ENCODE peak calls at places on chromosome 5, in six cellular contexts. G is spleen, A is psoas muscle, E is AG04450, D is IMR-90, O is AG09309. V is an unnamed sample.

GRCh38 chr5:127959152-127959764 is 124.3 kb upstream of the SLC12A2 start:
- DNase-seq in G (no peak), A (peak; percentile 57), E (peak; percentile 67), D (peak; percentile 92), O (no peak), V (peak; percentile 76)

GRCh38 chr5:125411163-125412050 is 665.0 kb upstream of the ZNF608 start:
- DNase-seq in G (no peak), A (no peak), E (no peak), D (peak; percentile 39), O (no peak), V (peak; percentile 39)

GRCh38 chr5:147305147-147305546 is 70.3 kb downstream of the STK32A start:
- DNase-seq in G (no peak), A (no peak), E (no peak), D (no peak), O (no peak), V (no peak)

GRCh38 chr5:173016069-173016455 is 32.5 kb downstream of the ATP6V0E1 start:
- DNase-seq in G (no peak), A (no peak), E (no peak), D (no peak), O (no peak), V (no peak)

GRCh38 chr5:68562308-68562707 is 346.8 kb downstream of the PIK3R1 start:
- DNase-seq in G (no peak), A (no peak), E (peak; percentile 44), D (peak; percentile 44), O (no peak), V (no peak)

GRCh38 chr5:36152324-36153298 is 700 bp downstream of the SKP2 start:
- DNase-seq in G (peak; percentile 80), A (no peak), E (no peak), D (peak; percentile 27), O (no peak), V (peak; percentile 43)

GRCh38 chr5:157352756-157353340 is 86.9 kb downstream of the CYFIP2 start:
- DNase-seq in G (no peak), A (no peak), E (no peak), D (no peak), O (no peak), V (no peak)

GRCh38 chr5:132427285-132428146 is 58.0 kb downstream of the SLC22A5 start:
- DNase-seq in G (peak; percentile 85), A (peak; percentile 51), E (no peak), D (no peak), O (no peak), V (no peak)

GRCh38 chr5:137034764-137035479 is 464.2 kb downstream of the SPOCK1 start:
- DNase-seq in G (no peak), A (no peak), E (no peak), D (no peak), O (no peak), V (no peak)

GRCh38 chr5:170917113-170917512 is 55.3 kb downstream of the RANBP17 start:
- DNase-seq in G (no peak), A (no peak), E (no peak), D (no peak), O (no peak), V (no peak)

GRCh38 chr5:137753227-137753985 is 757 bp downstream of the HNRNPA0 start:
- DNase-seq in G (peak; percentile 93), A (peak; percentile 64), E (no peak), D (no peak), O (no peak), V (peak; percentile 55)

GRCh38 chr5:122252319-122252718 is 59.7 kb upstream of the SNCAIP start:
- DNase-seq in G (no peak), A (no peak), E (no peak), D (peak; percentile 19), O (no peak), V (no peak)

GRCh38 chr5:148853868-148854267 is 27.5 kb downstream of the ADRB2 start:
- DNase-seq in G (no peak), A (no peak), E (no peak), D (no peak), O (no peak), V (no peak)

GRCh38 chr5:61724102-61724501 is 392.0 kb downstream of the ZSWIM6 start:
- DNase-seq in G (no peak), A (no peak), E (no peak), D (no peak), O (no peak), V (no peak)

GRCh38 chr5:172697123-172698121 is 56.4 kb downstream of the NEURL1B start:
- DNase-seq in G (peak; percentile 93), A (peak; percentile 85), E (peak; percentile 63), D (peak; percentile 78), O (peak; percentile 35), V (peak; percentile 75)

GRCh38 chr5:76811214-76811613 is 7.6 kb upstream of the F2RL1 start:
- DNase-seq in G (no peak), A (no peak), E (no peak), D (peak; percentile 73), O (no peak), V (no peak)

GRCh38 chr5:178287791-178288105 is 55.1 kb upstream of the PHYKPL start:
- DNase-seq in G (peak; percentile 67), A (no peak), E (no peak), D (no peak), O (no peak), V (no peak)

GRCh38 chr5:132655821-132656773 is 1.9 kb upstream of the IL13 start:
- DNase-seq in G (no peak), A (no peak), E (no peak), D (no peak), O (no peak), V (no peak)

GRCh38 chr5:68343421-68343826 is 127.9 kb downstream of the PIK3R1 start:
- DNase-seq in G (no peak), A (peak; percentile 44), E (peak; percentile 30), D (peak; percentile 81), O (no peak), V (no peak)

GRCh38 chr5:4883388-4883787 is 256.7 kb upstream of the ADAMTS16 start:
- DNase-seq in G (no peak), A (no peak), E (no peak), D (no peak), O (no peak), V (no peak)

GRCh38 chr5:171596391-171596878 is 177.0 kb downstream of the FGF18 start:
- DNase-seq in G (no peak), A (peak; percentile 77), E (peak; percentile 91), D (peak; percentile 94), O (no peak), V (peak; percentile 55)

GRCh38 chr5:151700816-151701215 is 14.1 kb upstream of the SPARC start:
- DNase-seq in G (no peak), A (no peak), E (no peak), D (no peak), O (no peak), V (no peak)

GRCh38 chr5:122492675-122493074 is 180.6 kb downstream of the SNCAIP start:
- DNase-seq in G (no peak), A (no peak), E (no peak), D (no peak), O (no peak), V (no peak)

GRCh38 chr5:2173067-2173466 is 290.3 kb upstream of the IRX4 start:
- DNase-seq in G (no peak), A (no peak), E (no peak), D (no peak), O (no peak), V (no peak)

GRCh38 chr5:1730487-1730847 is 69.2 kb downstream of the MRPL36 start:
- DNase-seq in G (no peak), A (no peak), E (no peak), D (no peak), O (no peak), V (no peak)

GRCh38 chr5:151597749-151598148 is 6.6 kb upstream of the FAT2 start:
- DNase-seq in G (no peak), A (no peak), E (no peak), D (no peak), O (no peak), V (no peak)

GRCh38 chr5:99104538-99105132 is 175.8 kb upstream of the CHD1 start:
- DNase-seq in G (no peak), A (no peak), E (peak; percentile 2), D (peak; percentile 30), O (no peak), V (no peak)

DNA sequence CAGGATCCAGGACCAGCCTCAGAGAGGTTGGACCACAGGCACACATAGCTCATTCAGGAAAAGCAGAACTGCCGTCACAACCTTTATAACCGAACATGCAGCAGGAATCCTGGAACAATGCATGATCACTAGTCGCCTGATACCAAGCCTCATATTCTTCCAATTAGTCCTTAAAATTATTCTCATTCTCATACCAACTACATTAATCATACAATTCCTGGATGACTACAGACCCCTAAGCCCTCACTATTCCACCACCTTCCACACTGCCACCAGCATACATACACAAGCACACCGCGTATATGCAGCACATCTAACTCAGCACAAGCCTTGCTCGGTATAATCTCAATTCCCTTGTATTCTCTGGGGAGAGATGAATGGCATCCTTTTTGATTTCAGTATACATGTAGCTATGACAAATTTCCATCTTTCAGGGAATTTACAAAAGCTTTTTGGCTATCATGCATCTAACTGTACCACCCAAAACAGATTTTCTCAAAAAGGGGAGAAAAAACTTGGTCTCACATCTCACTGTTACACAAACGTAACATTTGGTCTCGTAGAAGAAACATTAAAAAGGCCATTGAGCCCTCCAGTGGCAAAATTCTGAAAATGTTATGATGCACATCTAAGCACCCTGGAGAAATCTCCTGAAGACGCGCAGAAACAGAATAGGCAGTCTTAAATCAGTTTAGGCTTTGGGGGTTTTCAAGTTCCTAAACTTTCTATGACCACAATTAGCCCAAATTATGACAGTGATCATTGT is 46.2 kb downstream of the MCTP1 start:
- DNase-seq in G (no peak), A (no peak), E (no peak), D (peak; percentile 1), O (no peak), V (no peak)
- TF ChIP-seq CTCF in G (no peak), A (peak; percentile 18), E (peak; percentile 38), D (no peak), O (peak; percentile 22), V (no peak)

DNA sequence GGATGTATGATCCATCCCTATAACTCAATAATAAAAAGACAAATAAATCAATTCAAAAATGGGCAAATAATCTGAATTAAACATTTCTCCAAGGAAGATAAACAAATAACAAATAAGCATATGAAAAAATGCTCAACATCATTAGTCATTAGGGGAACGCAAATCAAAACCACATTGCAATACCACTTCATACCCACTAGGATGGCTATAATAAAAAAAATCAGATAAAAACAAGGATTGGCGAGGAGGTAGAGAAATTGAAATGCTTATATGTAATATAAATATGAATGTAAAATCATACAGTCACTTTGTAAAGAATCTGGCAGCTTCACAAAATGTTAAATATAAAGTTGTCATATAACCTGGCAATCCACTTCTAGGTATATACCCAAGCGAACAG is 52.3 kb upstream of the TBCA start:
- DNase-seq in G (no peak), A (no peak), E (no peak), D (no peak), O (no peak), V (no peak)
- TF ChIP-seq CTCF in G (no peak), A (no peak), E (peak; percentile 30), D (no peak), O (peak; percentile 13), V (peak; percentile 72)

GRCh38 chr5:96214442-96215197 is 218.4 kb downstream of the PCSK1 start:
- DNase-seq in G (no peak), A (no peak), E (no peak), D (peak; percentile 63), O (no peak), V (no peak)
- TF ChIP-seq CTCF in G (no peak), A (no peak), E (no peak), D (no peak), O (no peak), V (no peak)

DNA sequence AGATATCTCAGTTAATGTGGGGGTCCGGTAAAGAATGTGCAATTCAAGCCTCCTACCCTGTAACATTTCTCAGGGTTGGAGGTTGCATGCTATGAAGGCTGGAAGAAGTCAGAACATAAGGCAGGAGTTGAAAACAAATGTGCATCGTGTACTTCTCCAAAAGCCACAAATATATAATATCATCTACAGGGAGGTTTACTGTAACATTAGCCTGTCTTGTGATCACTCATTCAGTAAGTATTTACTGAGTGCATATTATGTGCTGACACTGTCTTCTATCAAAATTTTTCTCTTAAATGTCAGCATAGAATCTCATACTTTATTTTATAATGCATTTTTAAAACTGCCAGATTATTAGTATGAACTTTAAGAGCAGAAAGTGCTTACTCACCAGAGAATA is 105.6 kb upstream of the ZNF366 start:
- DNase-seq in G (no peak), A (no peak), E (no peak), D (peak; percentile 25), O (no peak), V (no peak)
- TF ChIP-seq CTCF in G (no peak), A (no peak), E (no peak), D (no peak), O (no peak), V (no peak)

V was measured in mesothelial cell of epicardium.